ENCODE peak calls at places on chromosomes 5 and 9, in ten cellular contexts. E, Q, N, C, R, L, X, B, T and S are unnamed samples.

GRCh38 chr5:169265888-169266287 is 35.1 kb downstream of the SLIT3 start:
- DNase-seq in L (no peak), T (no peak), R (no peak), Q (peak; percentile 8), X (peak; percentile 55), B (peak; percentile 6), E (no peak), N (no peak), C (no peak), S (no peak)

GRCh38 chr5:58002318-58002717 is 457.6 kb downstream of the PLK2 start:
- DNase-seq in R (no peak), B (peak; percentile 26), L (no peak), N (no peak), Q (no peak), T (no peak), C (no peak), X (no peak), E (peak; percentile 65), S (no peak)

GRCh38 chr9:107249131-107249533 is 33.9 kb upstream of the RAD23B start:
- DNase-seq in L (peak; percentile 36), N (no peak), B (peak; percentile 87), E (no peak), X (peak; percentile 61), Q (peak; percentile 7), R (no peak), C (no peak), T (no peak), S (no peak)

GRCh38 chr5:115267617-115268016 is 4.9 kb upstream of the PGGT1B start:
- DNase-seq in X (no peak), T (no peak), Q (no peak), R (no peak), L (peak; percentile 20), N (no peak), C (no peak), B (peak; percentile 35), E (no peak), S (no peak)

GRCh38 chr9:112334319-112334828 is 955 bp upstream of the PTBP3 start:
- DNase-seq in R (peak; percentile 77), X (peak; percentile 45), Q (peak; percentile 19), T (no peak), E (no peak), B (peak; percentile 50), N (peak; percentile 9), L (peak; percentile 39), C (no peak), S (peak; percentile 20)

GRCh38 chr5:176803943-176804498 is 6.3 kb upstream of the UNC5A start:
- DNase-seq in R (no peak), N (no peak), L (peak; percentile 62), X (peak; percentile 85), T (no peak), B (peak; percentile 40), E (peak; percentile 47), Q (peak; percentile 89), C (no peak), S (no peak)

GRCh38 chr5:17398439-17398838 is 99.6 kb upstream of the TAF11L2 start:
- DNase-seq in L (peak; percentile 92), B (peak; percentile 16), E (no peak), X (no peak), N (no peak), R (no peak), T (no peak), Q (no peak), C (no peak), S (no peak)

GRCh38 chr5:43192558-43193170 is 639 bp downstream of the NIM1K start:
- DNase-seq in N (no peak), X (no peak), B (no peak), E (no peak), C (no peak), L (peak; percentile 53), T (peak; percentile 51), Q (peak; percentile 39), R (peak; percentile 21), S (peak; percentile 16)

GRCh38 chr5:139982157-139982974 is 60.7 kb downstream of the NRG2 start:
- DNase-seq in C (no peak), X (no peak), R (no peak), N (no peak), L (peak; percentile 76), E (no peak), T (peak; percentile 63), B (peak; percentile 93), Q (peak; percentile 57), S (peak; percentile 12)